ENCODE peak calls at places on chromosomes 6 and 20, in four cellular contexts. G, B, A and R are unnamed samples.
A peak's percentile ranks its signal among the peaks of the same experiment; 100 is the strongest.

GRCh38 chr6:72760130-72760793 is 138.4 kb downstream of the KCNQ5 start:
- DNase-seq in G (no peak), B (no peak), A (no peak), R (no peak)

GRCh38 chr20:43744121-43744520 is 17.3 kb upstream of the GTSF1L start:
- DNase-seq in G (no peak), B (no peak), A (no peak), R (no peak)

GRCh38 chr20:41276317-41276751 is 41.2 kb downstream of the ZHX3 start:
- DNase-seq in G (no peak), B (no peak), A (no peak), R (no peak)

GRCh38 chr6:40599580-40599979 is 12.4 kb upstream of the LRFN2 start:
- DNase-seq in G (no peak), B (no peak), A (no peak), R (no peak)

GRCh38 chr6:75397806-75398465 is 95.7 kb downstream of the FILIP1 start:
- DNase-seq in G (no peak), B (no peak), A (no peak), R (no peak)

GRCh38 chr6:28486988-28487742 is 28.4 kb downstream of the GPX6 start:
- DNase-seq in G (no peak), B (no peak), A (no peak), R (no peak)

GRCh38 chr6:52328303-52328662 is 33.7 kb upstream of the PAQR8 start:
- DNase-seq in G (no peak), B (no peak), A (no peak), R (no peak)

GRCh38 chr20:33925867-33926266 is 67.8 kb upstream of the RALY start:
- DNase-seq in G (no peak), B (no peak), A (no peak), R (no peak)

GRCh38 chr6:161273752-161274487 is at the start of gene AGPAT4:
- DNase-seq in G (no peak), B (peak; percentile 39), A (peak; percentile 93), R (peak; percentile 55)

GRCh38 chr6:32627831-32628230 is 9.4 kb upstream of the HLA-DQA1 start:
- DNase-seq in G (no peak), B (peak; percentile 33), A (no peak), R (peak; percentile 51)

GRCh38 chr6:168188974-168189678 is 110.1 kb upstream of the FRMD1 start:
- DNase-seq in G (no peak), B (no peak), A (no peak), R (no peak)

GRCh38 chr20:43426172-43426571 is 31.5 kb upstream of the SRSF6 start:
- DNase-seq in G (no peak), B (no peak), A (no peak), R (no peak)

GRCh38 chr6:393391-394221 is 2.1 kb downstream of the IRF4 start:
- DNase-seq in G (no peak), B (peak; percentile 48), A (no peak), R (no peak)

GRCh38 chr6:71012871-71013456 is 56.1 kb upstream of the B3GAT2 start:
- DNase-seq in G (no peak), B (no peak), A (peak; percentile 20), R (no peak)

GRCh38 chr6:134911532-134911931 is 38.4 kb downstream of the ALDH8A1 start:
- DNase-seq in G (no peak), B (no peak), A (peak; percentile 35), R (no peak)

GRCh38 chr6:152338335-152339125 is 298.6 kb downstream of the SYNE1 start:
- DNase-seq in G (no peak), B (peak; percentile 40), A (no peak), R (peak; percentile 64)

GRCh38 chr6:36717871-36718540 is 20.4 kb downstream of the RAB44 start:
- DNase-seq in G (no peak), B (no peak), A (no peak), R (no peak)

GRCh38 chr20:37576911-37577310 is 49.2 kb upstream of the BLCAP start:
- DNase-seq in G (no peak), B (no peak), A (no peak), R (no peak)

GRCh38 chr6:166381733-166382499 is 824 bp downstream of the MPC1 start:
- DNase-seq in G (peak; percentile 96), B (peak; percentile 72), A (no peak), R (peak; percentile 45)
- TF ChIP-seq CTCF in G (peak; percentile 58), B (no peak), A (peak; percentile 66), R (peak; percentile 68)

GRCh38 chr6:87762116-87762515 is 60.1 kb upstream of the AKIRIN2 start:
- DNase-seq in G (no peak), B (no peak), A (no peak), R (no peak)

GRCh38 chr6:87763901-87764300 is 61.9 kb upstream of the AKIRIN2 start:
- DNase-seq in G (no peak), B (no peak), A (no peak), R (no peak)

GRCh38 chr6:87766211-87766610 is 64.2 kb upstream of the AKIRIN2 start:
- DNase-seq in G (no peak), B (no peak), A (no peak), R (no peak)

GRCh38 chr6:87759491-87760010 is 57.5 kb upstream of the AKIRIN2 start:
- DNase-seq in G (no peak), B (no peak), A (no peak), R (no peak)

DNA sequence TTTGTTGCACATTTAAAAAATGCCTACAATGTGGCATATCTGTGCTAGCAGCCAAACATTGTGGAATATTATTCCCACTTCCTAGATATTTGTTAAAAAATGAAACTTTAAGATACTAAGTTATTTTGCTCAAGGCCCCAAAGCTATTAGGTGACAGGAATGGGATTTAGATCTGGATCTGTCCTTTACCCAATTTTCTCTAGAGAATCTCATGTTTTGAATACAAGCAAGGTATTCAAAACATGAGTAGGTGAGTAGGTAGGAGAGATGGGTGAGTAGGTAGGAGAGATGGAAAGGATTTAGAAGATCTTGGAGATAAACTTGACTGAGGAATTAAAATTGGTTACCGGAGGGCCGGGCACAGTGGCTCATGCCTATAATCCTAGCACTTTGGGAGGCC is 61.2 kb upstream of the AKIRIN2 start:
- DNase-seq in G (no peak), B (no peak), A (no peak), R (no peak)
- TF ChIP-seq CTCF in G (no peak), B (no peak), A (no peak), R (no peak)

DNA sequence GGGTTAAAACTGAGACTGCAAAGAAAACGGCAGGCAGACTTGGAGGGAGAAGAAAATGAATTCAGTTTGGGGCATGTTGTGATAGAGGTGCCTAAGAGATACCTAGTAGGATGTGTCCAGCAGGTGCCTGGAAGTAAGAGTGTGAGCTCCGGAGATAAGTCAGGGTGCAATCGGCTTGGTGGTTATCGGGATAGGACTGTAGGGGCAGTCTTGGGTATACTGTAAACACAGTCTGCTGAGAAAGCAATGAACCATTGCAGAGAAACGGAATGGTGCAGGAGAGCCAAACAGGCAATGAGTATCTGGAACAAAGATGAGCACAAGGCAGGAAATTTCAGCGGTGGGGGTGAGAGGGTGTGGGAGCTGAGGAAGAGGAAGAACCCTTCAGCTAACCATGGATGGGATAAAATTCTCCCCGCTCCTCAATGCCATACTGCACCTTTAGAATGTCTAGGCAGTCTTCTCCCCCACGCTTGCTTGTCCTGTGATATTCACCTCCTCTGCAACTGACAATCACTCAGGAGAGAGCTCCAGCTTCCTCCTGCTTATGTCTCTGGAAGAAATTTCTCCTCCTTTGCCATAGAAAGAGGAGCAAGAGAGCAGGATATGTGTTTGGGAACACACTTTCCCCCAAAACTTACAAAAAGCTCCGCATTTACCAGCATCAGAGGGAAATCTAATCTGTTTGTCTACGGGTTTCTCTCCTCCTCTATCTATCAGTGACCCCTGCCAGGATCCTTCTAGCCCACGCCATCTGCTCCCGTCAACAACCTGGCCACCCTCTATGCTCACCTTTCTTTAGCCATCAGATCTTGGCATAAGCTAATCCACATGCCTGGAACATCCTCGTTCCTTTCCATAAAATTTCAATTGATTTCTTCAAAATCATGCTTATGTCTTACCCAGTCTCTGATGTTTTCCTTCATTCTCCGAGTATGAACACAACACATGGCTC is 381.7 kb upstream of the JARID2 start:
- DNase-seq in G (no peak), B (no peak), A (no peak), R (no peak)
- TF ChIP-seq CTCF in G (no peak), B (no peak), A (no peak), R (no peak)

GRCh38 chr6:159852877-159853276 is 37.9 kb upstream of the MAS1 start:
- DNase-seq in G (no peak), B (no peak), A (no peak), R (no peak)
- TF ChIP-seq CTCF in G (peak; percentile 17), B (no peak), A (peak; percentile 47), R (no peak)

DNA sequence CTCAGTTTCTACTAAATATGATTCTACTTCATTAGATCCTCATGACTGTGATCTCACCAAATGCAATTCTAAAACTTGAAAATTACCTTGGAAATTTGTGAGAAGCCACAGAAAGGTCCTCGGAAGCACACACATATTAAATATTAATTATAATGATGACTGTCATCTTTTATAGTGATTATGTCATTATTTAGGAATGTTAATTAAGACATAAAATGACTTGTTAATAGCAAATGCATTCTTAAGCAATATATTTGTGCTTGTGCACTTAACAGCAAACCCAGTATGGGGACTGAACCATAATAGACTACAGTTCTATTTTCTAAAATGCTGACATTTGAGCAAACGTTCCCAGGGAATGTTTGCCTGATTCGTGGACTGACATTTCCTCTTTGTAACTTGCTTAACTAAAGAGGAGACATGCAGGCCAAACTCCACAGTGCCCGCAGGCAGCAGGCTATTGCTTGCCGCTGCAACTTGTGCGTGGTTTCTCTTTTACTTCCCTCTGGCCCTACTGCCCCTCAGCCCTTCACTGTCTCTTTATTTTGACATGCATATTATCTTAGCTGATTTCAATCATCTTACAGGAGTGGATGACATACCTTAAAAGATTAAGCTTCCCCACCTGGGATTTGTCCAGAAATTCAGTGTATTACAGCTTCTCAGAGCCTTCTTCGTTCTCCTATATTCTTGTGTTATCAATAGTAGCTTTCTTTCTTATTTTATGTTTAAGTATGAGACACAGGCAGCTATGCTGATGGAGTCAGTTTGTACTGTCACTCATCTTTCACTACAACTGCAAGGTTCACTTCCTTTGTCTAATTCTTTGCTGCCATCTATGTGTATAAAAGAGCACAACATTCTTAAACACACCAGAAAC is 141.5 kb downstream of the GMDS start:
- DNase-seq in G (no peak), B (no peak), A (peak; percentile 23), R (no peak)
- TF ChIP-seq CTCF in G (peak; percentile 42), B (no peak), A (peak; percentile 53), R (peak; percentile 45)

DNA sequence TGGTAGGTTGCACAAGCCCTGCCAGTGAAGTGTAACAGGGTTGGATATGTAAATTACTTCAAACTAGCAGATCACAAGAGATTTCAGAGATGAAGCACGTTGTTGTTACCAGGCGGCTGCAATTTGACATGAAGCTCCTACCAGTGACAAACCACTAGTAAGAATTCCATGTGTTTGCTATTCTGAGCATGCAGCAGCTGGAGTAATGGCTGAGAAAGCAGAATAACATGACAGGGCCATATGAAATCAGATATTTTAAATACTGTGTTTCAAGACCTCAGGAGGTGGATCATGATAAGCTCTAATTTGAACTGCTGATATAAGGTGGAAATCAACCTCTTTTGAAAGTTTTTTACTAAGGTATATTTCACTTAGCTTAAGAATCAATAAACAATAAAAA is 11.5 kb downstream of the RIN2 start:
- DNase-seq in G (no peak), B (no peak), A (no peak), R (no peak)
- TF ChIP-seq CTCF in G (no peak), B (no peak), A (no peak), R (no peak)

GRCh38 chr6:137625808-137626207 is 131.6 kb upstream of the OLIG3 start:
- DNase-seq in G (no peak), B (no peak), A (no peak), R (no peak)
- TF ChIP-seq CTCF in G (no peak), B (no peak), A (peak; percentile 24), R (no peak)